ENCODE peak calls at places on chromosomes 11 and 22, in four cellular contexts. One of them, this sample, is unnamed.
A peak's percentile ranks its signal among the peaks of the same experiment; 100 is the strongest.

GRCh38 chr22:44147821-44148574 is 32.7 kb upstream of the PARVG start:
- DNase-seq in A549: no peak
- DNase-seq in HCT116: no peak
- DNase-seq in SK-N-SH: no peak
- DNase-seq in this sample: no peak

GRCh38 chr11:73399159-73400090 is 23.2 kb downstream of the RELT start:
- DNase-seq in A549: no peak
- DNase-seq in HCT116: no peak
- DNase-seq in SK-N-SH: no peak
- DNase-seq in this sample: no peak

GRCh38 chr11:27331984-27332383 is 31.0 kb downstream of the CCDC34 start:
- DNase-seq in A549: no peak
- DNase-seq in HCT116: no peak
- DNase-seq in SK-N-SH: no peak
- DNase-seq in this sample: no peak

GRCh38 chr11:120332822-120333716 is 3.1 kb upstream of the ARHGEF12 start:
- DNase-seq in A549: no peak
- DNase-seq in HCT116: no peak
- DNase-seq in SK-N-SH: no peak
- DNase-seq in this sample: no peak

GRCh38 chr11:35373284-35373933 is 45.9 kb downstream of the SLC1A2 start:
- DNase-seq in A549: peak; percentile 86
- DNase-seq in HCT116: no peak
- DNase-seq in SK-N-SH: peak; percentile 22
- DNase-seq in this sample: no peak

GRCh38 chr11:6321961-6322362 is 1.7 kb upstream of the CAVIN3 start:
- DNase-seq in A549: no peak
- DNase-seq in HCT116: peak; percentile 52
- DNase-seq in SK-N-SH: no peak
- DNase-seq in this sample: no peak

GRCh38 chr11:28697920-28698827 is 590.0 kb downstream of the METTL15 start:
- DNase-seq in A549: peak; percentile 10
- DNase-seq in HCT116: peak; percentile 46
- DNase-seq in SK-N-SH: peak; percentile 56
- DNase-seq in this sample: peak; percentile 52

GRCh38 chr11:96168623-96169022 is 174.4 kb downstream of the MAML2 start:
- DNase-seq in A549: peak; percentile 44
- DNase-seq in HCT116: no peak
- DNase-seq in SK-N-SH: no peak
- DNase-seq in this sample: no peak

GRCh38 chr22:33142282-33142681 is 84.1 kb upstream of the SYN3 start:
- DNase-seq in A549: no peak
- DNase-seq in HCT116: no peak
- DNase-seq in SK-N-SH: no peak
- DNase-seq in this sample: no peak

GRCh38 chr11:78354741-78355705 is 62.6 kb downstream of the GAB2 start:
- DNase-seq in A549: no peak
- DNase-seq in HCT116: no peak
- DNase-seq in SK-N-SH: peak; percentile 34
- DNase-seq in this sample: no peak

GRCh38 chr11:35106595-35106994 is 32.4 kb upstream of the CD44 start:
- DNase-seq in A549: no peak
- DNase-seq in HCT116: no peak
- DNase-seq in SK-N-SH: no peak
- DNase-seq in this sample: no peak

GRCh38 chr11:76654980-76655379 is 15.6 kb downstream of the LRRC32 start:
- DNase-seq in A549: no peak
- DNase-seq in HCT116: no peak
- DNase-seq in SK-N-SH: no peak
- DNase-seq in this sample: no peak

GRCh38 chr11:69302447-69302846 is 8.5 kb downstream of the MYEOV start:
- DNase-seq in A549: no peak
- DNase-seq in HCT116: no peak
- DNase-seq in SK-N-SH: no peak
- DNase-seq in this sample: no peak

GRCh38 chr11:112033902-112034301 is 8.7 kb downstream of the DLAT start:
- DNase-seq in A549: no peak
- DNase-seq in HCT116: no peak
- DNase-seq in SK-N-SH: no peak
- DNase-seq in this sample: no peak

GRCh38 chr22:20319041-20319744 is 667 bp downstream of the DGCR6L start:
- DNase-seq in A549: no peak
- DNase-seq in HCT116: no peak
- DNase-seq in SK-N-SH: peak; percentile 43
- DNase-seq in this sample: peak; percentile 87

GRCh38 chr11:86748296-86748695 is 52.0 kb upstream of the PRSS23 start:
- DNase-seq in A549: no peak
- DNase-seq in HCT116: no peak
- DNase-seq in SK-N-SH: no peak
- DNase-seq in this sample: no peak

GRCh38 chr11:58060535-58060934 is 29.8 kb downstream of the OR6Q1 start:
- DNase-seq in A549: no peak
- DNase-seq in HCT116: no peak
- DNase-seq in SK-N-SH: no peak
- DNase-seq in this sample: no peak

GRCh38 chr22:42632096-42632495 is 8.3 kb downstream of the ATP5MGL start:
- DNase-seq in A549: peak; percentile 25
- DNase-seq in HCT116: no peak
- DNase-seq in SK-N-SH: peak; percentile 44
- DNase-seq in this sample: no peak

GRCh38 chr11:8060801-8061554 is 20.0 kb upstream of the TUB start:
- DNase-seq in A549: no peak
- DNase-seq in HCT116: no peak
- DNase-seq in SK-N-SH: no peak
- DNase-seq in this sample: no peak

GRCh38 chr11:4459470-4459869 is 10.4 kb downstream of the OR52K2 start:
- DNase-seq in A549: no peak
- DNase-seq in HCT116: no peak
- DNase-seq in SK-N-SH: no peak
- DNase-seq in this sample: no peak

GRCh38 chr22:32634424-32634981 is 159.9 kb downstream of the FBXO7 start:
- DNase-seq in A549: no peak
- DNase-seq in HCT116: no peak
- DNase-seq in SK-N-SH: no peak
- DNase-seq in this sample: no peak

GRCh38 chr22:19639610-19640135 is 74.6 kb upstream of the SEPTIN5 start:
- DNase-seq in A549: no peak
- DNase-seq in HCT116: no peak
- DNase-seq in SK-N-SH: peak; percentile 4
- DNase-seq in this sample: no peak

GRCh38 chr22:38083931-38084631 is at the start of gene SLC16A8:
- DNase-seq in A549: no peak
- DNase-seq in HCT116: no peak
- DNase-seq in SK-N-SH: no peak
- DNase-seq in this sample: no peak

GRCh38 chr22:38317237-38317994 is at the start of gene CSNK1E:
- DNase-seq in A549: peak; percentile 51
- DNase-seq in HCT116: no peak
- DNase-seq in SK-N-SH: peak; percentile 89
- DNase-seq in this sample: peak; percentile 86

GRCh38 chr11:72918825-72919224 is 104.6 kb downstream of the ATG16L2 start:
- DNase-seq in A549: no peak
- DNase-seq in HCT116: no peak
- DNase-seq in SK-N-SH: no peak
- DNase-seq in this sample: no peak

GRCh38 chr11:1702506-1702905 is 5.5 kb downstream of the KRTAP5-6 start:
- DNase-seq in A549: no peak
- DNase-seq in HCT116: no peak
- DNase-seq in SK-N-SH: no peak
- DNase-seq in this sample: no peak

GRCh38 chr11:1699771-1700170 is 2.8 kb downstream of the KRTAP5-6 start:
- DNase-seq in A549: no peak
- DNase-seq in HCT116: no peak
- DNase-seq in SK-N-SH: no peak
- DNase-seq in this sample: no peak

GRCh38 chr11:1703146-1703545 is 6.2 kb downstream of the KRTAP5-6 start:
- DNase-seq in A549: no peak
- DNase-seq in HCT116: no peak
- DNase-seq in SK-N-SH: no peak
- DNase-seq in this sample: no peak

GRCh38 chr11:1705121-1706052 is 8.4 kb downstream of the KRTAP5-6 start:
- DNase-seq in A549: no peak
- DNase-seq in HCT116: no peak
- DNase-seq in SK-N-SH: no peak
- DNase-seq in this sample: no peak

GRCh38 chr11:1701041-1701807 is 4.2 kb downstream of the KRTAP5-6 start:
- DNase-seq in A549: no peak
- DNase-seq in HCT116: no peak
- DNase-seq in SK-N-SH: no peak
- DNase-seq in this sample: no peak
- TF ChIP-seq RAD21 in A549: no peak
- TF ChIP-seq RAD21 in HCT116: no peak
- TF ChIP-seq RAD21 in SK-N-SH: no peak
- TF ChIP-seq RAD21 in this sample: no peak

DNA sequence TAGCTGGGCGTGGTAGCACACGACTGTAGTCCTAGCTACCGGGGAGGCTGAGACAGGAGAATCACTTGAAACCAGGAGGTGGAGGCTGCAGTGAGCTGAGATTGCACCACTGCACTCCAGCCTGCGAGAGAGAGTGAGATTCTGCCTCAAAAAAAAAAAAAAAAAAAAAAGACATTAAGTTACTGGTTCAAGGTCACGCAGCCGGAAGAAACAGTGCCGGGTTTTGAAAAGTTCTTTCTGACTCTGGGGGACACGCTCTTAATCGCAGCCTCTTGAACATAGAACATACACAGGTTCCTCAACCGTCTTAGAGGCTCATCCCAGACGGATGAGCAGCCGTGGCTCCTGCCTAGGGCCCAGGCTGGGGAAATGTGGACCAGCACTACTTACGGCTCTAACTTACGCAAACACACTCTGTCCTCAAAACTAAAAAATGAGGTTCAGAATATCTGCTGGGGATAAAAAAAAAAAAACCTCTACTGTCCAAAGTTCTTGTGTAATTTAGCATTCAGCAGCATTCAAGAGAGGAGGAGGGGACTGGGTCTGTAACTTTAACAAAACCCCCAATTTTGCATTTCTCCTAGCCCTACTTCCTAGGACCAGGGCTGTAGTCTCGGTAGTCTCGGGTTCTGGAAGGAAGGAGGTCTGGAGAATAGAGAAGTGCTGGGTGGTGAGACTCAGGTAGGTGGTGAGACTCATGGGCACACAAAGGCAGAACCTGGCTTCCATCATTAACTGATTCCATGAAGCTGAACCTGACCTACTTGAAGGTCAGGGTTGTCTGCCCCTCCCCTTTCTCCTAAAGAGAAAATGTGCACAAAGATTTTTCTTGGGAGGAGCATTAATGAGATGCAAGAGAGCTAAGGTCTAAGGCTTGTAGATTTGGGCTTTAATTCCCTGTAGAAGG is 6.0 kb downstream of the SPTBN2 start:
- DNase-seq in A549: no peak
- DNase-seq in HCT116: no peak
- DNase-seq in SK-N-SH: no peak
- DNase-seq in this sample: no peak
- TF ChIP-seq RAD21 in A549: no peak
- TF ChIP-seq RAD21 in HCT116: no peak
- TF ChIP-seq RAD21 in SK-N-SH: no peak
- TF ChIP-seq RAD21 in this sample: no peak

GRCh38 chr11:65392186-65392829 is 5.9 kb downstream of the FRMD8 start:
- DNase-seq in A549: no peak
- DNase-seq in HCT116: no peak
- DNase-seq in SK-N-SH: peak; percentile 66
- DNase-seq in this sample: no peak

GRCh38 chr11:65389294-65389980 is 3.0 kb downstream of the FRMD8 start:
- DNase-seq in A549: no peak
- DNase-seq in HCT116: no peak
- DNase-seq in SK-N-SH: no peak
- DNase-seq in this sample: no peak

GRCh38 chr11:65388731-65389130 is 2.3 kb downstream of the FRMD8 start:
- DNase-seq in A549: no peak
- DNase-seq in HCT116: no peak
- DNase-seq in SK-N-SH: no peak
- DNase-seq in this sample: no peak

GRCh38 chr11:65391007-65391406 is 4.6 kb downstream of the FRMD8 start:
- DNase-seq in A549: peak; percentile 30
- DNase-seq in HCT116: no peak
- DNase-seq in SK-N-SH: no peak
- DNase-seq in this sample: no peak

DNA sequence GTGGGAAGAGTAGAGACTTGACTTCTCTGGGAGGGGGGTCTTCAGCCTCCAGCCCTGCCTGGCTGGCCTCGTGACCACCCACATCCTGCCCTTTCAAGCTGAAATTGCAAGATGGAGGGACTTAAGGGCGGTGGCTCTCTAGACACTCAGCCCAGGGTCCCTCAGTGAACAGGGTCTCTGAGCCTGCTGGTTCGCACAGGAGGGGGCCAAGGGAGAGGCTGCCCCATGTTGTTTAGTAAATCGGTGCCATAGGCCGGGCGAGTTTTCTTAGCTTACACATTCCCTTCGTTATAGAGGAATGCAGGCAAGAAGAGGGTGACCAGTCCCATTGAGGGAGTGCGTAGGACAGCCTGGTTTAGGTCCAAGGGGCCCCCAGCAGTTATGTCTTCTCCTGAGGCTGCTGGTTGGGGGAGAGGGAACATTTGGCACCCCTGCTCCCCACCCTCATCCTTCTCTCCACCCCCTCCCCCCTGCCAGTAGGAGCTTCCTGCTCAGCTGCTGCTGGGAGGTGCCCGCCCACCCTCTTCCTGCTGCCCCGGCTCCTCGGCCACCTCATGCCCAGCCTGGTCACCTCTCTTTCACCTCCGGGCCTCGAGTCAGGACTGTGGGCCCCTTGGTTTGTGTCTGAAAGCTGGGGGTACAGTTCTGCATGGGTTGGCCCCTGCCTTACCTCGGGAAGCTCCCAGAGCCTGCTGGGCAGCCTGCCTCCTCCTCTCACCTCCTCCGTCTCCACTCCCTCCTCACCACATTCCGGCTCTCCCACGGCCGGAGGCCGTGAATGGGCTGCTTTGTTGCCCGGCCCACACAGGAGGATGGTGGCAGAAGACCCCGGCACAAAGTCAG is 3.9 kb downstream of the FRMD8 start:
- DNase-seq in A549: no peak
- DNase-seq in HCT116: no peak
- DNase-seq in SK-N-SH: no peak
- DNase-seq in this sample: no peak
- TF ChIP-seq RAD21 in A549: no peak
- TF ChIP-seq RAD21 in HCT116: no peak
- TF ChIP-seq RAD21 in SK-N-SH: no peak
- TF ChIP-seq RAD21 in this sample: no peak

GRCh38 chr11:63769719-63770443 is 1.3 kb upstream of the ZFTA start:
- DNase-seq in A549: no peak
- DNase-seq in HCT116: no peak
- DNase-seq in SK-N-SH: no peak
- DNase-seq in this sample: no peak
- TF ChIP-seq RAD21 in A549: no peak
- TF ChIP-seq RAD21 in HCT116: no peak
- TF ChIP-seq RAD21 in SK-N-SH: no peak
- TF ChIP-seq RAD21 in this sample: no peak

DNA sequence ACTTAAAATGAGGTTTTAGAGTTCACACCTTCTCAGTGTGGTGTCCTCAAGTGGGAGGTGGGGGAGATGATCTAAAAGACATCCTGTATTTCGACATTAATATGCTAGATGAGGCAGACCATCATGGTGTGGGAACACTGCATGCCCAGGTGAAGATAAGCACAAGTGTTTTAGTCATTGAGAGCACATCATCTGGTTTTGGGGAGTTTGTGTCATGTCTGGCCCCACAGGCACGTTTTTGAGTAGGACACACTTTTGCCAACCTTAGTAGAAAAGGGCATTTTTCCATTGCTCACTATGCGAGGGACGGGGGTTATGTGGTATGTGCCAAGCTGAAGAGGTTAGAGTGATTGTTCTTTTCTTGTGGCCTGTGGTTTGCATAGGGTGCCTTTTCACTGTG is 189.3 kb downstream of the DBX1 start:
- DNase-seq in A549: no peak
- DNase-seq in HCT116: no peak
- DNase-seq in SK-N-SH: no peak
- DNase-seq in this sample: no peak
- TF ChIP-seq RAD21 in A549: no peak
- TF ChIP-seq RAD21 in HCT116: no peak
- TF ChIP-seq RAD21 in SK-N-SH: no peak
- TF ChIP-seq RAD21 in this sample: no peak

This sample was measured in K562.